ENCODE peak calls at places on chromosomes 12 and 14, in nine cellular contexts. One of them, this sample, is unnamed.

GRCh38 chr12:20426956-20427355 is 58.6 kb downstream of the PDE3A start:
- DNase-seq in heart right ventricle: no peak
- DNase-seq in left ventricle myocardium inferior: no peak
- DNase-seq in fibroblast of lung: no peak
- DNase-seq in lower lobe of right lung: no peak
- DNase-seq in tibial artery: no peak
- DNase-seq in choroid plexus epithelial cell: no peak
- DNase-seq in fibroblast of the aortic adventitia: no peak
- DNase-seq in transverse colon: no peak
- DNase-seq in this sample: no peak

GRCh38 chr12:78887008-78887407 is 22.4 kb downstream of the SYT1 start:
- DNase-seq in heart right ventricle: no peak
- DNase-seq in left ventricle myocardium inferior: no peak
- DNase-seq in fibroblast of lung: peak; percentile 96
- DNase-seq in lower lobe of right lung: no peak
- DNase-seq in tibial artery: no peak
- DNase-seq in choroid plexus epithelial cell: peak; percentile 89
- DNase-seq in fibroblast of the aortic adventitia: peak; percentile 98
- DNase-seq in transverse colon: no peak
- DNase-seq in this sample: peak; percentile 84

GRCh38 chr12:69688496-69689427 is 10.3 kb downstream of the BEST3 start:
- DNase-seq in heart right ventricle: peak; percentile 57
- DNase-seq in left ventricle myocardium inferior: peak; percentile 20
- DNase-seq in fibroblast of lung: peak; percentile 84
- DNase-seq in lower lobe of right lung: peak; percentile 45
- DNase-seq in tibial artery: peak; percentile 52
- DNase-seq in choroid plexus epithelial cell: peak; percentile 95
- DNase-seq in fibroblast of the aortic adventitia: peak; percentile 88
- DNase-seq in transverse colon: peak; percentile 21
- DNase-seq in this sample: peak; percentile 96

GRCh38 chr12:111368684-111369495 is at the start of gene PHETA1:
- DNase-seq in heart right ventricle: peak; percentile 96
- DNase-seq in left ventricle myocardium inferior: peak; percentile 97
- DNase-seq in fibroblast of lung: peak; percentile 83
- DNase-seq in lower lobe of right lung: peak; percentile 96
- DNase-seq in tibial artery: peak; percentile 94
- DNase-seq in choroid plexus epithelial cell: peak; percentile 88
- DNase-seq in fibroblast of the aortic adventitia: peak; percentile 82
- DNase-seq in transverse colon: peak; percentile 96
- DNase-seq in this sample: peak; percentile 89

GRCh38 chr14:22466520-22466919 is 122.5 kb downstream of the DAD1 start:
- DNase-seq in heart right ventricle: no peak
- DNase-seq in left ventricle myocardium inferior: no peak
- DNase-seq in fibroblast of lung: peak; percentile 31
- DNase-seq in lower lobe of right lung: no peak
- DNase-seq in tibial artery: no peak
- DNase-seq in choroid plexus epithelial cell: peak; percentile 71
- DNase-seq in fibroblast of the aortic adventitia: no peak
- DNase-seq in transverse colon: no peak
- DNase-seq in this sample: peak; percentile 74

GRCh38 chr12:92098594-92099370 is 46.9 kb downstream of the BTG1 start:
- DNase-seq in heart right ventricle: no peak
- DNase-seq in left ventricle myocardium inferior: no peak
- DNase-seq in fibroblast of lung: no peak
- DNase-seq in lower lobe of right lung: no peak
- DNase-seq in tibial artery: no peak
- DNase-seq in choroid plexus epithelial cell: no peak
- DNase-seq in fibroblast of the aortic adventitia: no peak
- DNase-seq in transverse colon: no peak
- DNase-seq in this sample: no peak

GRCh38 chr12:132426349-132427176 is 63.4 kb upstream of the FBRSL1 start:
- DNase-seq in heart right ventricle: no peak
- DNase-seq in left ventricle myocardium inferior: no peak
- DNase-seq in fibroblast of lung: no peak
- DNase-seq in lower lobe of right lung: no peak
- DNase-seq in tibial artery: no peak
- DNase-seq in choroid plexus epithelial cell: no peak
- DNase-seq in fibroblast of the aortic adventitia: no peak
- DNase-seq in transverse colon: no peak
- DNase-seq in this sample: no peak

GRCh38 chr12:129325566-129325965 is 472.3 kb downstream of the GLT1D1 start:
- DNase-seq in heart right ventricle: no peak
- DNase-seq in left ventricle myocardium inferior: no peak
- DNase-seq in fibroblast of lung: no peak
- DNase-seq in lower lobe of right lung: no peak
- DNase-seq in tibial artery: no peak
- DNase-seq in choroid plexus epithelial cell: no peak
- DNase-seq in fibroblast of the aortic adventitia: no peak
- DNase-seq in transverse colon: no peak
- DNase-seq in this sample: no peak

GRCh38 chr12:57735952-57736742 is 2.4 kb downstream of the AGAP2 start:
- DNase-seq in heart right ventricle: peak; percentile 53
- DNase-seq in left ventricle myocardium inferior: peak; percentile 58
- DNase-seq in fibroblast of lung: no peak
- DNase-seq in lower lobe of right lung: no peak
- DNase-seq in tibial artery: no peak
- DNase-seq in choroid plexus epithelial cell: peak; percentile 45
- DNase-seq in fibroblast of the aortic adventitia: no peak
- DNase-seq in transverse colon: no peak
- DNase-seq in this sample: no peak

GRCh38 chr12:65300679-65301349 is 22.3 kb downstream of the MSRB3 start:
- DNase-seq in heart right ventricle: peak; percentile 8
- DNase-seq in left ventricle myocardium inferior: no peak
- DNase-seq in fibroblast of lung: peak; percentile 24
- DNase-seq in lower lobe of right lung: no peak
- DNase-seq in tibial artery: no peak
- DNase-seq in choroid plexus epithelial cell: peak; percentile 58
- DNase-seq in fibroblast of the aortic adventitia: peak; percentile 19
- DNase-seq in transverse colon: no peak
- DNase-seq in this sample: no peak

DNA sequence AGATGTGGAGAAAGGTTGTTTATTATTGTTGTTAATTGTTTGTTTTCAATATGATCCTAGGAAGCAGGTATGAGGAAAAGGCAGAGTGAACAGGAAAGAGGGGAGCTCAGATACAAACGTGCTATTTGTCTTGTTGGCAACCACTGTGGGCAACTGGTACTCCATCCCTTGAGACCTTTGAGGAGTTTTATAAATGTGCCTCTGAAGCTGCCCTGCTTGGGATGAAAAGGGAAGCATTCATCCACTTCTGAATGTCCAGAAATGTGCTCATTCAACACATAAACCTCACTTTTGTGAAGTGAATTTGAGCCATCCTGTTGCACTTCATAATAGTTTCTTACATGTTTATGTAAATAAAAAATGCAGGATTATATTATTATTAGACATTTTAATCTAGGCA is 164.3 kb upstream of the PDZRN4 start:
- DNase-seq in heart right ventricle: no peak
- DNase-seq in left ventricle myocardium inferior: no peak
- DNase-seq in fibroblast of lung: no peak
- DNase-seq in lower lobe of right lung: no peak
- DNase-seq in tibial artery: no peak
- DNase-seq in choroid plexus epithelial cell: no peak
- DNase-seq in fibroblast of the aortic adventitia: no peak
- DNase-seq in transverse colon: no peak
- DNase-seq in this sample: no peak
- TF ChIP-seq CTCF in heart right ventricle: no peak
- TF ChIP-seq CTCF in left ventricle myocardium inferior: no peak
- TF ChIP-seq CTCF in fibroblast of lung: no peak
- TF ChIP-seq CTCF in lower lobe of right lung: no peak
- TF ChIP-seq CTCF in tibial artery: no peak
- TF ChIP-seq CTCF in choroid plexus epithelial cell: no peak
- TF ChIP-seq CTCF in fibroblast of the aortic adventitia: no peak
- TF ChIP-seq CTCF in transverse colon: no peak
- TF ChIP-seq CTCF in this sample: no peak

DNA sequence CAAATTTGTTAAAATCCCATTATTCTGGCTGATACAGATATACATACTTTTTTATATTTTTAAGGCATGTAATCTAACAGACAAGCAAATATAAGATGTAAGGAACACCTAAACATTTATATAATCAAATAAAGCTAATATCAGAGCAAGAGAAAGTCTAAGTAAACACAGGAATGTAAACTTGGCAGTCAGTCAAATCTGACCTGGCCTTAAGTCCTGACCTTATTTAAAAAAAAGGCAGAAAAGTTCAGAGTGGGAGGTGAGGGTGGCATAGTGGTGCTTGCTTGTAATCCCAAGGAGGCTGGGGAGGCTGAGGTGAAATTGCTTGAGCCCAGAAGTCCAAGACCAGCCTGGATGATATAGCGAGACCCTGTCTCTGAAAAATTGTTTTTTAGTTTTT is 152.6 kb downstream of the DERA start:
- DNase-seq in heart right ventricle: no peak
- DNase-seq in left ventricle myocardium inferior: no peak
- DNase-seq in fibroblast of lung: peak; percentile 11
- DNase-seq in lower lobe of right lung: no peak
- DNase-seq in tibial artery: no peak
- DNase-seq in choroid plexus epithelial cell: peak; percentile 70
- DNase-seq in fibroblast of the aortic adventitia: peak; percentile 37
- DNase-seq in transverse colon: no peak
- DNase-seq in this sample: no peak
- H3K4me3 ChIP-seq in heart right ventricle: no peak overlapping the region
- H3K4me3 ChIP-seq in left ventricle myocardium inferior: no peak overlapping the region
- H3K4me3 ChIP-seq in fibroblast of lung: no peak overlapping the region
- H3K4me3 ChIP-seq in lower lobe of right lung: no peak overlapping the region
- H3K4me3 ChIP-seq in tibial artery: no peak overlapping the region
- H3K4me3 ChIP-seq in choroid plexus epithelial cell: no peak overlapping the region
- H3K4me3 ChIP-seq in fibroblast of the aortic adventitia: no peak overlapping the region
- H3K4me3 ChIP-seq in transverse colon: no peak overlapping the region
- H3K4me3 ChIP-seq in this sample: no peak overlapping the region

GRCh38 chr12:25959069-25959961 is 833 bp downstream of the RASSF8 start:
- DNase-seq in heart right ventricle: peak; percentile 33
- DNase-seq in left ventricle myocardium inferior: peak; percentile 45
- DNase-seq in fibroblast of lung: peak; percentile 88
- DNase-seq in lower lobe of right lung: peak; percentile 64
- DNase-seq in tibial artery: peak; percentile 63
- DNase-seq in choroid plexus epithelial cell: peak; percentile 92
- DNase-seq in fibroblast of the aortic adventitia: peak; percentile 93
- DNase-seq in transverse colon: peak; percentile 31
- DNase-seq in this sample: peak; percentile 86
- TF ChIP-seq CTCF in heart right ventricle: no peak
- TF ChIP-seq CTCF in left ventricle myocardium inferior: no peak
- TF ChIP-seq CTCF in fibroblast of lung: peak; percentile 19
- TF ChIP-seq CTCF in lower lobe of right lung: no peak
- TF ChIP-seq CTCF in tibial artery: no peak
- TF ChIP-seq CTCF in choroid plexus epithelial cell: peak; percentile 46
- TF ChIP-seq CTCF in fibroblast of the aortic adventitia: peak; percentile 26
- TF ChIP-seq CTCF in transverse colon: no peak
- TF ChIP-seq CTCF in this sample: peak; percentile 23

GRCh38 chr12:116556964-116557706 is 2.0 kb upstream of the MAP1LC3B2 start:
- DNase-seq in heart right ventricle: no peak
- DNase-seq in left ventricle myocardium inferior: no peak
- DNase-seq in fibroblast of lung: no peak
- DNase-seq in lower lobe of right lung: no peak
- DNase-seq in tibial artery: no peak
- DNase-seq in choroid plexus epithelial cell: peak; percentile 30
- DNase-seq in fibroblast of the aortic adventitia: peak; percentile 29
- DNase-seq in transverse colon: no peak
- DNase-seq in this sample: no peak

GRCh38 chr12:116561181-116561821 is 2.1 kb downstream of the MAP1LC3B2 start:
- DNase-seq in heart right ventricle: no peak
- DNase-seq in left ventricle myocardium inferior: no peak
- DNase-seq in fibroblast of lung: no peak
- DNase-seq in lower lobe of right lung: no peak
- DNase-seq in tibial artery: no peak
- DNase-seq in choroid plexus epithelial cell: no peak
- DNase-seq in fibroblast of the aortic adventitia: no peak
- DNase-seq in transverse colon: no peak
- DNase-seq in this sample: no peak

GRCh38 chr12:116558280-116559079 is 701 bp upstream of the MAP1LC3B2 start:
- DNase-seq in heart right ventricle: no peak
- DNase-seq in left ventricle myocardium inferior: no peak
- DNase-seq in fibroblast of lung: no peak
- DNase-seq in lower lobe of right lung: no peak
- DNase-seq in tibial artery: no peak
- DNase-seq in choroid plexus epithelial cell: no peak
- DNase-seq in fibroblast of the aortic adventitia: no peak
- DNase-seq in transverse colon: no peak
- DNase-seq in this sample: no peak

GRCh38 chr12:116559080-116559329 is 176 bp upstream of the MAP1LC3B2 start:
- DNase-seq in heart right ventricle: no peak
- DNase-seq in left ventricle myocardium inferior: no peak
- DNase-seq in fibroblast of lung: no peak
- DNase-seq in lower lobe of right lung: no peak
- DNase-seq in tibial artery: no peak
- DNase-seq in choroid plexus epithelial cell: no peak
- DNase-seq in fibroblast of the aortic adventitia: no peak
- DNase-seq in transverse colon: no peak
- DNase-seq in this sample: no peak

DNA sequence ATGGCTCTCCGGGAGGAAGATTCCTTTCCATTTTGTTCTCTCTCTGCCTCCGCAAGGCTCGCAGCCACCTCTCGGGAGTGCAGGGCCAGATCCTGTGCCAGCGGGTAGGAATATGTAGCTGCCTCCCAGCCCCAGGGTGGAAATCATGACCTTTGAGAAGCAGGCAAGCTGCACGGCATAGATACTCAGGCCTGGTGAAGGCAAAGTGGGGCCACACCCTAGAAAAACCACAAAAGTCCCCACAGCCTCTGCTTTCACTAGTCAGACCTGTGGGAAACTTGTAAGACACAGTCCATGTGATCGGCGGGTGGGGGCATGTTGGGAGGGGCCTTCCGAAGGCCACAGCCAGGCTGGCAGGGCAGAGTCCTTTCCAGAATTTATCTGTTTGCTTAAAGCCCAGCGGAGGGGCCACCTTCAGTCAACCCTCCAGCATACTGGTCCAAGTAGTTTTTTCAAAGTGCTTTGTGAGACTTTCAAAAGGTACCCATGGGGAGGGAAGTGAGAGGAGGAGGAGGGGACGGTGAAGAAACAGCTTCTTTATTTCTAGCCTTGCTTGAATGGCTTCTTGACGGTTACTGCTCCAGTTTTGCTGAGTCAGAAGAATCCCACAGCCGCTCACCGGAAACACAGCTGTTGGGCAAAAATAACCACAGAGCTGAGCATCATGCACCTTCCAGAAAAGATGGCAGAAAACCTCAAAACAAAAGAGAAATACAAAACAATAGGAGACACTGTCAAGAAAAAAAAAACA is at the start of gene MAP1LC3B2:
- DNase-seq in heart right ventricle: peak; percentile 51
- DNase-seq in left ventricle myocardium inferior: peak; percentile 45
- DNase-seq in fibroblast of lung: peak; percentile 84
- DNase-seq in lower lobe of right lung: peak; percentile 75
- DNase-seq in tibial artery: peak; percentile 41
- DNase-seq in choroid plexus epithelial cell: peak; percentile 83
- DNase-seq in fibroblast of the aortic adventitia: peak; percentile 64
- DNase-seq in transverse colon: peak; percentile 84
- DNase-seq in this sample: peak; percentile 84
- H3K4me3 ChIP-seq in heart right ventricle: no peak within 1 kb of the TSS
- H3K4me3 ChIP-seq in left ventricle myocardium inferior: no peak within 1 kb of the TSS
- H3K4me3 ChIP-seq in fibroblast of lung: no peak within 1 kb of the TSS
- H3K4me3 ChIP-seq in lower lobe of right lung: peak within 1 kb of the TSS; percentile 27
- H3K4me3 ChIP-seq in tibial artery: no peak within 1 kb of the TSS
- H3K4me3 ChIP-seq in choroid plexus epithelial cell: no peak within 1 kb of the TSS
- H3K4me3 ChIP-seq in fibroblast of the aortic adventitia: no peak within 1 kb of the TSS
- H3K4me3 ChIP-seq in transverse colon: no peak within 1 kb of the TSS
- H3K4me3 ChIP-seq in this sample: no peak within 1 kb of the TSS

DNA sequence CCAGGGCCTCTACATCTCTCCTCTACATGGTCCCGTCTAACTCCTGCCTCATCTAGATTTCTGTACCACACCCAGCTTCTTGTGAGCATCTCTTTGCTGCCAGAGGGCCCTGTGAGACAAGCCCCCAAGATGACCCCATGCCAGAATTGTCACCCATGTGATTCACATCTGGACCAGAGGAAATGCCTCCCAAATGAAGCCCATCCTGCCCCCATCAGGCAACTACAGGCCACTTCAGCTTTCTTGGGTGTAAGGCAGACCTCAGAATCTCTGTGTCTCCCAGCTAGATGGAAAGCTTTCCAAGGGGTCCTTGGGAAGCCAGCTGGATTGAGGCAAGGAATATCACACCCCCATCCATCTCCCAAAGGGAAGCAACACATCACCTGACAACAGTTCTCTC is 9.3 kb upstream of the OAS3 start:
- DNase-seq in heart right ventricle: no peak
- DNase-seq in left ventricle myocardium inferior: no peak
- DNase-seq in fibroblast of lung: no peak
- DNase-seq in lower lobe of right lung: no peak
- DNase-seq in tibial artery: no peak
- DNase-seq in choroid plexus epithelial cell: no peak
- DNase-seq in fibroblast of the aortic adventitia: no peak
- DNase-seq in transverse colon: no peak
- DNase-seq in this sample: no peak
- TF ChIP-seq CTCF in heart right ventricle: no peak
- TF ChIP-seq CTCF in left ventricle myocardium inferior: no peak
- TF ChIP-seq CTCF in fibroblast of lung: no peak
- TF ChIP-seq CTCF in lower lobe of right lung: no peak
- TF ChIP-seq CTCF in tibial artery: no peak
- TF ChIP-seq CTCF in choroid plexus epithelial cell: peak; percentile 29
- TF ChIP-seq CTCF in fibroblast of the aortic adventitia: no peak
- TF ChIP-seq CTCF in transverse colon: no peak
- TF ChIP-seq CTCF in this sample: no peak